ENCODE peak calls at places on chromosome 5, in six cellular contexts. B, U, E, M, R and K are unnamed samples.

GRCh38 chr5:139733289-139733688 is 62.3 kb upstream of the PSD2 start:
- DNase-seq in B (no peak), U (no peak), E (no peak), M (no peak), R (no peak), K (no peak)

GRCh38 chr5:54753034-54753433 is 232.4 kb downstream of the ESM1 start:
- DNase-seq in B (no peak), U (no peak), E (no peak), M (no peak), R (peak), K (no peak)

GRCh38 chr5:163248333-163248732 is 189.1 kb upstream of the CCNG1 start:
- DNase-seq in B (no peak), U (no peak), E (no peak), M (no peak), R (no peak), K (no peak)

GRCh38 chr5:143086851-143087637 is 316.4 kb downstream of the NR3C1 start:
- DNase-seq in B (no peak), U (peak), E (no peak), M (peak), R (no peak), K (no peak)

GRCh38 chr5:51846015-51846414 is 462.8 kb downstream of the ISL1 start:
- DNase-seq in B (no peak), U (no peak), E (no peak), M (no peak), R (no peak), K (no peak)

GRCh38 chr5:68710514-68710913 is 383.3 kb upstream of the SLC30A5 start:
- DNase-seq in B (no peak), U (no peak), E (no peak), M (no peak), R (no peak), K (no peak)

GRCh38 chr5:36357391-36357790 is 55.7 kb upstream of the RANBP3L start:
- DNase-seq in B (no peak), U (no peak), E (no peak), M (no peak), R (no peak), K (no peak)

GRCh38 chr5:149301744-149302380 is 30.2 kb downstream of the AFAP1L1 start:
- DNase-seq in B (no peak), U (no peak), E (no peak), M (no peak), R (no peak), K (no peak)

GRCh38 chr5:118883396-118883795 is 105.0 kb downstream of the DTWD2 start:
- DNase-seq in B (no peak), U (no peak), E (no peak), M (no peak), R (no peak), K (no peak)

GRCh38 chr5:147203208-147203607 is 31.6 kb upstream of the STK32A start:
- DNase-seq in B (no peak), U (no peak), E (no peak), M (no peak), R (no peak), K (no peak)

GRCh38 chr5:88656196-88656935 is 226.6 kb downstream of the MEF2C start:
- DNase-seq in B (no peak), U (no peak), E (no peak), M (no peak), R (no peak), K (no peak)

GRCh38 chr5:43313854-43314457 is 744 bp upstream of the HMGCS1 start:
- DNase-seq in B (no peak), U (peak), E (no peak), M (no peak), R (no peak), K (peak)

GRCh38 chr5:59021286-59021673 is 438.4 kb downstream of the RAB3C start:
- DNase-seq in B (no peak), U (no peak), E (no peak), M (no peak), R (no peak), K (no peak)

GRCh38 chr5:149216515-149216914 is 55.1 kb upstream of the AFAP1L1 start:
- DNase-seq in B (no peak), U (no peak), E (no peak), M (no peak), R (no peak), K (no peak)

GRCh38 chr5:169978744-169979143 is 1.6 kb downstream of the INSYN2B start:
- DNase-seq in B (no peak), U (no peak), E (no peak), M (no peak), R (no peak), K (no peak)

GRCh38 chr5:68970617-68971016 is 123.2 kb upstream of the SLC30A5 start:
- DNase-seq in B (no peak), U (no peak), E (no peak), M (no peak), R (no peak), K (no peak)

GRCh38 chr5:141806626-141807025 is 71.6 kb downstream of the PCDH1 start:
- DNase-seq in B (peak), U (no peak), E (no peak), M (no peak), R (no peak), K (no peak)

GRCh38 chr5:145658435-145658834 is 176.7 kb downstream of the PRELID2 start:
- DNase-seq in B (no peak), U (no peak), E (no peak), M (no peak), R (no peak), K (no peak)

GRCh38 chr5:145661737-145662530 is 173.2 kb downstream of the PRELID2 start:
- DNase-seq in B (no peak), U (no peak), E (no peak), M (no peak), R (no peak), K (no peak)

GRCh38 chr5:145666591-145666990 is 168.6 kb downstream of the PRELID2 start:
- DNase-seq in B (no peak), U (no peak), E (no peak), M (no peak), R (no peak), K (no peak)

GRCh38 chr5:145660897-145661650 is 174.1 kb downstream of the PRELID2 start:
- DNase-seq in B (no peak), U (peak), E (no peak), M (no peak), R (no peak), K (no peak)
- TF ChIP-seq JUN in B (no peak), U (no peak), E (no peak), M (no peak), R (no peak), K (no peak)

DNA sequence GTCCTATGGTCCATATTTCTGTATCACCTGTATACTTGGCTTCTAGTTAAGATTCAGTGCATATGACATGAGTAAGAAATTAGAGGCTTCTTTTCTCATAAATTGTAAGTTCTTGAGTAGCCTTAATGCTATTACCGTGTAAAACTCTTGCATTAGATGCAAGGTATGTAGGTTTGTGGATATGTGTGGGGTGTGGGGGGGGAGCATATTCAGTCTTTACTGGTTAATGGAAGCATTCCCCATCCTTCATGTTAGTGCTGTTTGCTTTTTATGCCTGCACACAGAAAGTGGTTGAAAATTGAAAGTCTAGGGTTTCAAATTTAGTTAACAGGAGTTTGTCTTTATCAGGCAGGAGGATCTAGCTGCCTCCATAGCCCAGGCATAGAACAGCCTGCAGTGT is 16.1 kb downstream of the RAI14 start:
- DNase-seq in B (no peak), U (no peak), E (no peak), M (no peak), R (no peak), K (no peak)
- TF ChIP-seq JUN in B (no peak), U (no peak), E (no peak), M (no peak), R (no peak), K (no peak)

GRCh38 chr5:151699071-151699901 is 12.6 kb upstream of the SPARC start:
- DNase-seq in B (no peak), U (peak), E (peak), M (peak), R (no peak), K (no peak)
- TF ChIP-seq JUN in B (no peak), U (no peak), E (peak), M (no peak), R (no peak), K (no peak)

DNA sequence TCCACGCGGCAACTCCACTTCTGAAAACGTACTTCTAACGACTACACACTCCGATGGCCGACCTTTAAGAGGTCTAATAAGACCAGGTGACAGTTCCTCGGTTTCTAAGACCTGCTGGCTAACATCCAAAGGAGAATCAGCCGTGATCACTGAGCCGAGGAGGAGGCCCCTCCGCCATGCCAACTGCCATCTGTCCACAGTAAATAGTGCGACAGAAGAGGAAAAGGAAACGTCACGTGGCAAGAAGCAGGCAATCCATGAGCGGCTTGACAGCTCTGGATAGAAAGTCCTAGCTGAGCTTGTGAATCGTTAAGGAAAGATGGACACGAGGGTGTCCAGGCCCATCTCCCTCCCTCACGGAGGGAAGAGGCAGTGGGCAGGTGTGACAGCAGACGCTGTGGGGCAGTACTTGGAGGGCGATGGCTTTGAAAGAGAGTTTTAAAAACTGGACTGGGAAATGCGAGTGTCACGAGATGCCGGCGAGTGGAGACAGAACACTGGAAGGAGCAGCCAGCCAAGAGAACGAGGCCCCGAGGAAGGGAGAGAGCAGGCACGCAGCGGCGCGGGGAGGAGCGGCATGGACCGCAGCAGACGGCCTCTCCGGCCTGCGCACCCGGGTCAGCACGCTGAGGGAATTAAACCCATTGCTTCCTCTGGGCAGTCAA is 66.7 kb upstream of the TBC1D9B start:
- DNase-seq in B (no peak), U (no peak), E (no peak), M (no peak), R (no peak), K (no peak)
- TF ChIP-seq JUN in B (no peak), U (no peak), E (no peak), M (no peak), R (no peak), K (no peak)

GRCh38 chr5:175696139-175696854 is 38.4 kb downstream of the HRH2 start:
- DNase-seq in B (peak), U (peak), E (no peak), M (no peak), R (peak), K (peak)
- TF ChIP-seq JUN in B (no peak), U (no peak), E (no peak), M (no peak), R (no peak), K (no peak)

GRCh38 chr5:77629553-77630245 is 8.8 kb downstream of the OTP start:
- DNase-seq in B (no peak), U (peak), E (no peak), M (no peak), R (peak), K (no peak)
- TF ChIP-seq JUN in B (no peak), U (no peak), E (no peak), M (no peak), R (no peak), K (no peak)

GRCh38 chr5:177447066-177447610 is 524 bp downstream of the PRR7 start:
- DNase-seq in B (peak), U (peak), E (no peak), M (no peak), R (peak), K (peak)
- TF ChIP-seq JUN in B (no peak), U (no peak), E (no peak), M (no peak), R (no peak), K (no peak)

DNA sequence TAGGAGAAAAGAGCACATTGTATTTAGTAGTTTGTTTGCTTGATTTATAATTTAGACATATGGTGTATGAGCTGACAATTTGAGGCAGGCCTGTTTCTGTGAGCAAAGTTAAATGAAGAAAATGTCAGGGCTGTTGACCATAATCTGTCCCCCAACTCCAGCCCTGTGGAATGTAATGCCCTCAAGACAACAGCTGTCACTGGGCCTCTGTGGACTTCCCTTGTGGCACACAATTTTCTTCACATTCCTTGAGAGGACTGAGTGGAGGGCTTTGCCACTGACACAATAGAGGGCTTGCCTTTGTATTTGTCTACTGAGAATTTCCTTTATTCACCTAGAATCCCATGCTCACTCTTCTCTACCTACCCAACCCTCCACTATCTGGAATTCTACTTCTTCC is 141.2 kb upstream of the CD180 start:
- DNase-seq in B (no peak), U (no peak), E (no peak), M (no peak), R (no peak), K (no peak)
- TF ChIP-seq JUN in B (no peak), U (no peak), E (no peak), M (no peak), R (no peak), K (no peak)

GRCh38 chr5:73719616-73720015 is 93.6 kb downstream of the ARHGEF28 start:
- DNase-seq in B (no peak), U (no peak), E (no peak), M (no peak), R (no peak), K (no peak)

GRCh38 chr5:73722224-73722623 is 96.2 kb downstream of the ARHGEF28 start:
- DNase-seq in B (no peak), U (no peak), E (no peak), M (no peak), R (no peak), K (no peak)

GRCh38 chr5:73716284-73716808 is 90.3 kb downstream of the ARHGEF28 start:
- DNase-seq in B (no peak), U (no peak), E (no peak), M (no peak), R (no peak), K (no peak)

GRCh38 chr5:73718762-73719161 is 92.8 kb downstream of the ARHGEF28 start:
- DNase-seq in B (no peak), U (no peak), E (no peak), M (no peak), R (no peak), K (no peak)
- TF ChIP-seq JUN in B (no peak), U (no peak), E (no peak), M (no peak), R (no peak), K (no peak)